ENCODE peak calls at places on chromosomes 7 and 10, in nine cellular contexts. X is spleen; I is OCI-LY7; D is choroid plexus epithelial cell; Q is CD8-positive, alpha-beta T cell; V is sigmoid colon; C is fibroblast of mammary gland; A is gastrocnemius medialis; W is fibroblast of lung. B is an unnamed sample.
A peak's percentile ranks its signal among the peaks of the same experiment; 100 is the strongest.

GRCh38 chr10:30433779-30434272 is at the start of gene MAP3K8:
- DNase-seq in I (peak; percentile 85), V (peak; percentile 94), Q (peak; percentile 67), C (peak; percentile 75), A (peak; percentile 84), D (peak; percentile 87), X (peak; percentile 98), W (peak; percentile 75), B (peak; percentile 95)

GRCh38 chr7:94176694-94177200 is 172.6 kb upstream of the BET1 start:
- DNase-seq in V (no peak), X (no peak), W (no peak), A (no peak), Q (no peak), C (no peak), D (no peak), I (no peak), B (no peak)

GRCh38 chr7:133394369-133394768 is 141.5 kb downstream of the EXOC4 start:
- DNase-seq in X (no peak), V (no peak), D (no peak), A (no peak), I (peak; percentile 15), C (no peak), W (no peak), Q (no peak), B (no peak)

GRCh38 chr7:151626422-151627115 is 106.9 kb upstream of the RHEB start:
- DNase-seq in A (peak; percentile 57), D (peak; percentile 40), I (peak; percentile 37), C (no peak), V (no peak), W (peak; percentile 35), Q (peak; percentile 11), X (no peak), B (peak; percentile 26)

GRCh38 chr7:20241491-20242261 is 24.5 kb upstream of the MACC1 start:
- DNase-seq in Q (no peak), D (peak; percentile 71), W (peak; percentile 43), A (no peak), C (no peak), X (no peak), I (no peak), V (no peak), B (peak; percentile 71)

GRCh38 chr7:25966469-25966868 is 185.5 kb upstream of the NFE2L3 start:
- DNase-seq in D (no peak), Q (no peak), W (no peak), X (no peak), V (no peak), C (no peak), I (no peak), A (no peak), B (no peak)

GRCh38 chr10:34484164-34484563 is 330.9 kb downstream of the PARD3 start:
- DNase-seq in V (no peak), Q (no peak), D (no peak), W (no peak), X (no peak), C (no peak), I (no peak), A (no peak), B (no peak)

GRCh38 chr7:81616951-81617350 is 152.9 kb downstream of the HGF start:
- DNase-seq in Q (no peak), A (no peak), I (no peak), D (peak; percentile 80), X (no peak), C (peak; percentile 71), V (no peak), W (no peak), B (peak; percentile 70)

GRCh38 chr7:134542195-134542771 is 6.6 kb upstream of the AKR1B15 start:
- DNase-seq in I (no peak), X (no peak), Q (no peak), W (no peak), C (no peak), A (no peak), V (no peak), D (no peak), B (no peak)

GRCh38 chr7:39451901-39452300 is 114.3 kb upstream of the YAE1 start:
- DNase-seq in C (no peak), D (no peak), V (no peak), A (no peak), Q (no peak), W (no peak), X (no peak), I (no peak), B (no peak)

GRCh38 chr10:6847561-6847960 is 267.5 kb upstream of the PRKCQ start:
- DNase-seq in V (no peak), I (no peak), C (no peak), A (no peak), D (no peak), Q (no peak), W (no peak), X (no peak), B (no peak)

GRCh38 chr10:86644412-86645110 is 9.8 kb upstream of the OPN4 start:
- DNase-seq in I (peak; percentile 14), D (peak; percentile 49), A (no peak), V (no peak), W (peak; percentile 31), X (peak; percentile 56), C (peak; percentile 57), Q (no peak), B (peak; percentile 29)

GRCh38 chr7:577971-578370 is 58.3 kb upstream of the PDGFA start:
- DNase-seq in C (no peak), Q (no peak), D (no peak), W (no peak), X (no peak), I (no peak), A (no peak), V (no peak), B (no peak)

GRCh38 chr10:71721313-71721712 is 1.7 kb upstream of the C10orf105 start:
- DNase-seq in D (no peak), I (no peak), V (no peak), W (no peak), A (no peak), Q (no peak), C (no peak), X (no peak), B (no peak)

GRCh38 chr10:68471586-68472408 is at the start of gene DNA2:
- DNase-seq in A (peak; percentile 35), C (peak; percentile 61), I (peak; percentile 92), W (peak; percentile 57), X (peak; percentile 90), V (peak; percentile 71), Q (peak; percentile 61), D (peak; percentile 54), B (peak; percentile 65)

GRCh38 chr7:158601090-158601489 is 13.5 kb upstream of the PTPRN2 start:
- DNase-seq in V (no peak), Q (no peak), D (no peak), C (no peak), W (no peak), A (no peak), I (no peak), X (no peak), B (no peak)
- TF ChIP-seq CTCF in V (no peak), Q (no peak), D (no peak), C (no peak), W (no peak), A (no peak), I (no peak), X (no peak), B (no peak)

GRCh38 chr7:99997545-99998137 is 17.8 kb upstream of the ZKSCAN1 start:
- DNase-seq in C (peak; percentile 22), I (no peak), W (peak; percentile 46), V (peak; percentile 78), A (peak; percentile 25), X (peak; percentile 93), D (peak; percentile 38), Q (peak; percentile 64), B (peak; percentile 33)
- H3K4me3 ChIP-seq in C (peak overlapping the region; percentile 42), I (no peak overlapping the region), W (peak overlapping the region; percentile 46), V (peak overlapping the region; percentile 56), A (peak overlapping the region; percentile 65), X (peak overlapping the region; percentile 44), D (peak overlapping the region; percentile 64), Q (peak overlapping the region; percentile 48), B (peak overlapping the region; percentile 37)

DNA sequence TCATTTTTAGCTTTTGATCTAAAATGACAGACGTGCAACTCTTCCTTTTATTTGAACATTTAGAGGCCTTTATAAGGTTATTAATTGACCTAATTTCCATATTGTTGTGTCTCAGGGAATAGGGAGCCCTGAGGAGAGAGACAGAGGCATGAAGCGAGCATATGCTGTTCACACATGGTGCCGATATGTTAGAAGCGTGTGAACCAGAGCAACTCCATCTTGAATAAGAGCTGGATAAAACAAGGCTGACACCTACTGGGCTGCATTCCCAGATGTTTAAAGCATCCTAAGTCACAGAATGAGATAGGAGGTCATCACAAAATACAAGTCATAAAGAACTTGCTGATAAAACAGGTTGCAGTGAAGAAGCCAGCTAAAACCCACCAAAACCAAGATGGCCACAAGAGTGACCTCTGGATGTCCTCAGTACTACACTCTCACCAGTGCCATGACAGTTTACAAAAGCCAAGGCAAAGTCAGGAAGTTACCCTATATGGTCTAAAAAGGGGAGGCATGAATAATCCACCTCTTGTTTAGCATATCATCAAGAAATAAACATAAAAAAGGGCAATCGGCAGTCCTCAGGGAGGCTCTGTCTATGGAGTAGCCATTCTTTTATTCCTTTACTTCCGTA is 80.1 kb downstream of the SEC61G start:
- DNase-seq in I (no peak), V (no peak), A (no peak), W (no peak), X (no peak), C (no peak), D (no peak), Q (no peak), B (no peak)
- TF ChIP-seq CTCF in I (no peak), V (no peak), A (no peak), W (no peak), X (no peak), C (peak; percentile 3), D (no peak), Q (no peak), B (no peak)

GRCh38 chr7:4706384-4707032 is 24.4 kb downstream of the FOXK1 start:
- DNase-seq in D (peak; percentile 39), W (no peak), I (no peak), X (no peak), V (no peak), A (no peak), Q (no peak), C (no peak), B (peak; percentile 13)
- H3K4me3 ChIP-seq in D (no peak overlapping the region), W (no peak overlapping the region), I (no peak overlapping the region), X (no peak overlapping the region), V (no peak overlapping the region), A (no peak overlapping the region), Q (no peak overlapping the region), C (no peak overlapping the region), B (no peak overlapping the region)

GRCh38 chr7:101743241-101743994 is 74.0 kb upstream of the CUX1 start:
- DNase-seq in D (peak; percentile 66), X (peak; percentile 88), A (no peak), V (peak; percentile 77), I (peak; percentile 84), W (peak; percentile 50), Q (peak; percentile 47), C (peak; percentile 41), B (peak; percentile 68)
- TF ChIP-seq CTCF in D (peak; percentile 40), X (peak; percentile 70), A (peak; percentile 23), V (peak; percentile 63), I (peak; percentile 83), W (peak; percentile 41), Q (peak; percentile 59), C (no peak), B (peak; percentile 23)

GRCh38 chr7:148863324-148863723 is 20.8 kb downstream of the EZH2 start:
- DNase-seq in X (no peak), C (no peak), W (no peak), I (no peak), V (no peak), A (no peak), Q (no peak), D (no peak), B (no peak)
- H3K4me3 ChIP-seq in X (no peak overlapping the region), C (no peak overlapping the region), W (no peak overlapping the region), I (no peak overlapping the region), V (no peak overlapping the region), A (no peak overlapping the region), Q (no peak overlapping the region), D (no peak overlapping the region), B (no peak overlapping the region)